ENCODE peak calls at places on chromosome 2, in nine cellular contexts. T is nephron progenitor cell, A is cardiac fibroblast, O is T-helper 1 cell, C is caudate nucleus, F is GM03348, G is GM12891, L is AG10803, X is HT-29. R is an unnamed sample.

GRCh38 chr2:85326406-85326945 is 1.3 kb downstream of the TGOLN2 start:
- DNase-seq in T (no peak), O (peak), X (peak), A (peak), L (no peak), C (no peak), G (peak), F (peak), R (no peak)

GRCh38 chr2:60633615-60634014 is 80.2 kb upstream of the BCL11A start:
- DNase-seq in T (no peak), G (no peak), L (no peak), A (no peak), C (no peak), O (no peak), F (no peak), X (no peak), R (no peak)

GRCh38 chr2:99421469-99421868 is 68.3 kb downstream of the REV1 start:
- DNase-seq in L (peak), F (no peak), C (no peak), T (no peak), A (peak), X (no peak), O (no peak), G (no peak), R (no peak)

GRCh38 chr2:43777306-43777926 is 3.6 kb downstream of the DYNC2LI1 start:
- DNase-seq in C (no peak), G (no peak), A (no peak), T (no peak), L (no peak), O (no peak), X (no peak), F (no peak), R (no peak)

GRCh38 chr2:165675551-165675968 is 118.5 kb downstream of the GALNT3 start:
- DNase-seq in X (peak), L (no peak), T (no peak), F (no peak), C (no peak), A (no peak), G (no peak), O (no peak), R (no peak)

GRCh38 chr2:215216806-215217205 is 78.4 kb upstream of the ABCA12 start:
- DNase-seq in X (no peak), O (no peak), A (no peak), G (no peak), C (no peak), T (no peak), L (no peak), F (no peak), R (no peak)

GRCh38 chr2:48712151-48712550 is 43.4 kb downstream of the LHCGR start:
- DNase-seq in X (no peak), L (no peak), F (no peak), C (no peak), O (no peak), A (no peak), T (no peak), G (no peak), R (no peak)

GRCh38 chr2:37454851-37455762 is 110.7 kb downstream of the QPCT start:
- DNase-seq in T (no peak), A (peak), G (no peak), L (peak), O (no peak), X (no peak), C (no peak), F (no peak), R (no peak)

GRCh38 chr2:160220545-160221009 is 20.5 kb upstream of the ITGB6 start:
- DNase-seq in C (no peak), T (no peak), O (no peak), A (peak), G (no peak), F (no peak), L (no peak), X (peak), R (no peak)

GRCh38 chr2:169512525-169512924 is 3.0 kb downstream of the KLHL41 start:
- DNase-seq in T (no peak), X (no peak), O (no peak), A (no peak), G (no peak), F (no peak), L (no peak), C (no peak), R (no peak)

GRCh38 chr2:468631-469310 is 180.9 kb upstream of the ALKAL2 start:
- DNase-seq in L (no peak), G (no peak), O (no peak), F (no peak), C (no peak), A (no peak), X (no peak), T (no peak), R (no peak)

GRCh38 chr2:768484-768883 is 91.3 kb upstream of the TMEM18 start:
- DNase-seq in A (no peak), O (no peak), C (no peak), G (no peak), F (no peak), T (no peak), X (no peak), L (no peak), R (no peak)